ENCODE peak calls at places on chromosome 2, in seven cellular contexts. C is tibial artery, W is lung, V is HCT116, O is WERI-Rb-1, S is heart left ventricle, E is K562. R is an unnamed sample. For H3K9me3, the result is how much of the 10 kb centered on the place peaks cover.

GRCh38 chr2:80887923-80888322 is 583.4 kb upstream of the LRRTM1 start:
- DNase-seq in C (no peak), W (no peak), V (no peak), O (no peak), S (no peak), E (no peak), R (no peak)

GRCh38 chr2:160253440-160254296 is 53.6 kb upstream of the ITGB6 start:
- DNase-seq in C (no peak), W (no peak), V (no peak), O (no peak), S (no peak), E (no peak), R (no peak)

GRCh38 chr2:96800762-96801463 is 15.2 kb upstream of the CNNM3 start:
- DNase-seq in C (peak), W (peak), V (no peak), O (peak), S (peak), E (peak), R (peak)

GRCh38 chr2:205712508-205712907 is 30.2 kb downstream of the NRP2 start:
- DNase-seq in C (no peak), W (no peak), V (no peak), O (no peak), S (no peak), E (no peak), R (no peak)

GRCh38 chr2:53509827-53510785 is 257.5 kb upstream of the CHAC2 start:
- DNase-seq in C (no peak), W (peak), V (no peak), O (no peak), S (no peak), E (no peak), R (no peak)

GRCh38 chr2:153963247-153963646 is 91.5 kb downstream of the GALNT13 start:
- DNase-seq in C (no peak), W (no peak), V (no peak), O (no peak), S (no peak), E (no peak), R (no peak)

GRCh38 chr2:44949329-44950151 is 8.0 kb downstream of the SIX3 start:
- DNase-seq in C (no peak), W (no peak), V (no peak), O (peak), S (no peak), E (no peak), R (no peak)

GRCh38 chr2:144449028-144449406 is 70.9 kb downstream of the ZEB2 start:
- DNase-seq in C (peak), W (no peak), V (no peak), O (no peak), S (peak), E (no peak), R (no peak)

GRCh38 chr2:39523308-39524044 is 86.4 kb upstream of the MAP4K3 start:
- DNase-seq in C (no peak), W (no peak), V (peak), O (no peak), S (no peak), E (no peak), R (no peak)

GRCh38 chr2:186274936-186275575 is 211.0 kb upstream of the ZC3H15 start:
- DNase-seq in C (no peak), W (no peak), V (no peak), O (no peak), S (no peak), E (no peak), R (no peak)

GRCh38 chr2:203891474-203891873 is 23.9 kb downstream of the CTLA4 start:
- DNase-seq in C (no peak), W (peak), V (no peak), O (no peak), S (no peak), E (no peak), R (no peak)

GRCh38 chr2:83536489-83537020 is 922.5 kb downstream of the SUCLG1 start:
- DNase-seq in C (no peak), W (no peak), V (no peak), O (no peak), S (no peak), E (no peak), R (no peak)

GRCh38 chr2:70767699-70768584 is at the start of gene ADD2:
- DNase-seq in C (no peak), W (no peak), V (no peak), O (peak), S (peak), E (peak), R (no peak)

GRCh38 chr2:13495039-13495438 is 778.3 kb downstream of the TRIB2 start:
- DNase-seq in C (no peak), W (no peak), V (no peak), O (no peak), S (no peak), E (no peak), R (no peak)
- H3K9me3 ChIP-seq in C (under half), W (under half), V (under half), O (under half), S (under half), E (under half), R (under half)

GRCh38 chr2:228532233-228532632 is 350.7 kb upstream of the SPHKAP start:
- DNase-seq in C (no peak), W (no peak), V (no peak), O (no peak), S (no peak), E (no peak), R (no peak)
- H3K9me3 ChIP-seq in C (under half), W (under half), V (under half), O (under half), S (under half), E (under half), R (under half)

GRCh38 chr2:134515137-134515536 is 203.7 kb downstream of the TMEM163 start:
- DNase-seq in C (no peak), W (no peak), V (no peak), O (no peak), S (no peak), E (no peak), R (no peak)
- H3K9me3 ChIP-seq in C (under half), W (under half), V (under half), O (under half), S (under half), E (under half), R (under half)

DNA sequence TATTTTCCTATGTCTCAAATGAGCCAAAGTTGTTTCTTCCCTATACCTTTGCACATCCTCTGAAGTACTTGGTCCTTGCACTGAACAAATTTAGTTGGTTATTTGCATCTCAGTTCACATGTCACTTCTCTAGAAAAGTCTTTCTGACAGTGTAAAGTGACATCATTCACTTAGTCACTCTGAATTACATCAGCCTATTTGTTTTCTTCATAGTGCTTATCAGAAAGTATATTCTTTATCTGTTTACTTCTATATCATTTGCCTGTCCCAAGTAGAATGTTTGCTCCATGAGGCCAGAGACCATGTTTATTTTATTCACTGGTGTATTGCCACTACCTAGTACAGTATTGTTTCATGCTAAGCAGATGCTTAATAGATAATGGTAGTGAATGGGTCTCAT is 173.7 kb downstream of the HNMT start:
- DNase-seq in C (no peak), W (no peak), V (no peak), O (no peak), S (no peak), E (no peak), R (no peak)
- H3K9me3 ChIP-seq in C (under half), W (under half), V (under half), O (under half), S (under half), E (under half), R (under half)

DNA sequence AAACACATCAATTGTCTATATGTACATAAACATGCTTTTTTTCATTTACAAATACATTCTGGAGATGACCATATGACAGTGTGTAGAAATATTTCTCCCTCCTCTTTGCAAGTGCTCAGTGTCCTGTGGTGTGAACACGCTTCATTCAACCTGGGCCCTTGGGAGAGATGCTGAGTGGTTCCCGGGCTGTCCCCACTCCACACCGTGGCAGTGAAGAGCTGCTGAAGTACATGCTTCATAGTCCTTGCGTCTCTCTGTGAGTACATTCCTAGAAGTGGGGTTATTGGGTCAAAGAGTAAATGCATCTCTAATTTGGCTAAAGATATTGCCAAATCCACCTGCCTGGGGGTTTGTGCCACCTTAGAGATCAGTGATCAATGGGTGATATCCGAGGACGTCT is 6.5 kb upstream of the GPR35 start:
- DNase-seq in C (no peak), W (peak), V (no peak), O (no peak), S (no peak), E (no peak), R (no peak)
- H3K9me3 ChIP-seq in C (under half), W (under half), V (under half), O (under half), S (under half), E (under half), R (under half)